ENCODE peak calls at places on chromosomes 12 and 14, in nine cellular contexts. One of them, this sample, is unnamed.

GRCh38 chr14:34331728-34332623 is 130.1 kb downstream of the SPTSSA start:
- DNase-seq in BE2C: peak; percentile 80
- DNase-seq in esophagus squamous epithelium: no peak
- DNase-seq in prostate gland: peak; percentile 84
- DNase-seq in cardiac muscle cell: peak; percentile 78
- DNase-seq in stomach: peak; percentile 72
- DNase-seq in Caco-2: peak; percentile 73
- DNase-seq in IMR-90: peak; percentile 62
- DNase-seq in SK-N-SH: peak; percentile 68
- DNase-seq in this sample: peak; percentile 79

GRCh38 chr12:85805654-85806053 is 30.6 kb downstream of the RASSF9 start:
- DNase-seq in BE2C: no peak
- DNase-seq in esophagus squamous epithelium: no peak
- DNase-seq in prostate gland: no peak
- DNase-seq in cardiac muscle cell: no peak
- DNase-seq in stomach: no peak
- DNase-seq in Caco-2: no peak
- DNase-seq in IMR-90: no peak
- DNase-seq in SK-N-SH: no peak
- DNase-seq in this sample: no peak

GRCh38 chr12:4151362-4152121 is 122.0 kb upstream of the CCND2 start:
- DNase-seq in BE2C: no peak
- DNase-seq in esophagus squamous epithelium: no peak
- DNase-seq in prostate gland: no peak
- DNase-seq in cardiac muscle cell: no peak
- DNase-seq in stomach: no peak
- DNase-seq in Caco-2: no peak
- DNase-seq in IMR-90: no peak
- DNase-seq in SK-N-SH: no peak
- DNase-seq in this sample: no peak

GRCh38 chr14:77240336-77240915 is 30.6 kb downstream of the NGB start:
- DNase-seq in BE2C: no peak
- DNase-seq in esophagus squamous epithelium: no peak
- DNase-seq in prostate gland: no peak
- DNase-seq in cardiac muscle cell: no peak
- DNase-seq in stomach: no peak
- DNase-seq in Caco-2: no peak
- DNase-seq in IMR-90: no peak
- DNase-seq in SK-N-SH: no peak
- DNase-seq in this sample: no peak

GRCh38 chr12:128753438-128753837 is 70.3 kb downstream of the SLC15A4 start:
- DNase-seq in BE2C: no peak
- DNase-seq in esophagus squamous epithelium: no peak
- DNase-seq in prostate gland: no peak
- DNase-seq in cardiac muscle cell: peak; percentile 12
- DNase-seq in stomach: no peak
- DNase-seq in Caco-2: no peak
- DNase-seq in IMR-90: no peak
- DNase-seq in SK-N-SH: no peak
- DNase-seq in this sample: no peak

GRCh38 chr12:91577586-91578539 is 395.2 kb upstream of the DCN start:
- DNase-seq in BE2C: no peak
- DNase-seq in esophagus squamous epithelium: no peak
- DNase-seq in prostate gland: no peak
- DNase-seq in cardiac muscle cell: peak; percentile 35
- DNase-seq in stomach: no peak
- DNase-seq in Caco-2: no peak
- DNase-seq in IMR-90: peak; percentile 35
- DNase-seq in SK-N-SH: peak; percentile 16
- DNase-seq in this sample: peak; percentile 12

GRCh38 chr12:116210131-116210530 is 67.4 kb downstream of the MED13L start:
- DNase-seq in BE2C: no peak
- DNase-seq in esophagus squamous epithelium: no peak
- DNase-seq in prostate gland: no peak
- DNase-seq in cardiac muscle cell: no peak
- DNase-seq in stomach: no peak
- DNase-seq in Caco-2: no peak
- DNase-seq in IMR-90: peak; percentile 42
- DNase-seq in SK-N-SH: no peak
- DNase-seq in this sample: no peak

GRCh38 chr12:19423531-19423930 is 15.8 kb upstream of the AEBP2 start:
- DNase-seq in BE2C: no peak
- DNase-seq in esophagus squamous epithelium: no peak
- DNase-seq in prostate gland: no peak
- DNase-seq in cardiac muscle cell: no peak
- DNase-seq in stomach: no peak
- DNase-seq in Caco-2: no peak
- DNase-seq in IMR-90: no peak
- DNase-seq in SK-N-SH: no peak
- DNase-seq in this sample: no peak

GRCh38 chr12:104699489-104700194 is 242.9 kb downstream of the CHST11 start:
- DNase-seq in BE2C: no peak
- DNase-seq in esophagus squamous epithelium: no peak
- DNase-seq in prostate gland: no peak
- DNase-seq in cardiac muscle cell: no peak
- DNase-seq in stomach: no peak
- DNase-seq in Caco-2: no peak
- DNase-seq in IMR-90: peak; percentile 13
- DNase-seq in SK-N-SH: no peak
- DNase-seq in this sample: no peak

GRCh38 chr12:34218193-34219045 is 196.1 kb downstream of the ALG10 start:
- DNase-seq in BE2C: peak; percentile 69
- DNase-seq in esophagus squamous epithelium: no peak
- DNase-seq in prostate gland: peak; percentile 63
- DNase-seq in cardiac muscle cell: no peak
- DNase-seq in stomach: peak; percentile 67
- DNase-seq in Caco-2: peak; percentile 74
- DNase-seq in IMR-90: peak; percentile 34
- DNase-seq in SK-N-SH: peak; percentile 77
- DNase-seq in this sample: peak; percentile 51

GRCh38 chr14:22976620-22977433 is 5.5 kb downstream of the AJUBA start:
- DNase-seq in BE2C: no peak
- DNase-seq in esophagus squamous epithelium: no peak
- DNase-seq in prostate gland: no peak
- DNase-seq in cardiac muscle cell: peak; percentile 36
- DNase-seq in stomach: peak; percentile 48
- DNase-seq in Caco-2: peak; percentile 86
- DNase-seq in IMR-90: peak; percentile 63
- DNase-seq in SK-N-SH: no peak
- DNase-seq in this sample: peak; percentile 80

GRCh38 chr12:55642275-55643068 is 5.8 kb downstream of the OR10P1 start:
- DNase-seq in BE2C: no peak
- DNase-seq in esophagus squamous epithelium: no peak
- DNase-seq in prostate gland: no peak
- DNase-seq in cardiac muscle cell: no peak
- DNase-seq in stomach: no peak
- DNase-seq in Caco-2: no peak
- DNase-seq in IMR-90: no peak
- DNase-seq in SK-N-SH: no peak
- DNase-seq in this sample: no peak

GRCh38 chr12:13293086-13293485 is 96.6 kb downstream of the EMP1 start:
- DNase-seq in BE2C: no peak
- DNase-seq in esophagus squamous epithelium: no peak
- DNase-seq in prostate gland: no peak
- DNase-seq in cardiac muscle cell: peak; percentile 16
- DNase-seq in stomach: no peak
- DNase-seq in Caco-2: no peak
- DNase-seq in IMR-90: peak; percentile 6
- DNase-seq in SK-N-SH: no peak
- DNase-seq in this sample: no peak

GRCh38 chr12:49334226-49334625 is 2.8 kb downstream of the C1QL4 start:
- DNase-seq in BE2C: no peak
- DNase-seq in esophagus squamous epithelium: no peak
- DNase-seq in prostate gland: no peak
- DNase-seq in cardiac muscle cell: no peak
- DNase-seq in stomach: peak; percentile 4
- DNase-seq in Caco-2: no peak
- DNase-seq in IMR-90: no peak
- DNase-seq in SK-N-SH: no peak
- DNase-seq in this sample: no peak
- H3K27me3 ChIP-seq in BE2C: peaks cover 3% of the 10 kb centered on the region
- H3K27me3 ChIP-seq in esophagus squamous epithelium: peaks cover 13% of the 10 kb centered on the region
- H3K27me3 ChIP-seq in prostate gland: peaks cover 12% of the 10 kb centered on the region
- H3K27me3 ChIP-seq in cardiac muscle cell: peaks cover 81% of the 10 kb centered on the region
- H3K27me3 ChIP-seq in stomach: peaks cover 12% of the 10 kb centered on the region
- H3K27me3 ChIP-seq in Caco-2: no peaks in the 10 kb centered on the region
- H3K27me3 ChIP-seq in IMR-90: peaks cover 47% of the 10 kb centered on the region
- H3K27me3 ChIP-seq in SK-N-SH: no peaks in the 10 kb centered on the region
- H3K27me3 ChIP-seq in this sample: peaks cover 49% of the 10 kb centered on the region

DNA sequence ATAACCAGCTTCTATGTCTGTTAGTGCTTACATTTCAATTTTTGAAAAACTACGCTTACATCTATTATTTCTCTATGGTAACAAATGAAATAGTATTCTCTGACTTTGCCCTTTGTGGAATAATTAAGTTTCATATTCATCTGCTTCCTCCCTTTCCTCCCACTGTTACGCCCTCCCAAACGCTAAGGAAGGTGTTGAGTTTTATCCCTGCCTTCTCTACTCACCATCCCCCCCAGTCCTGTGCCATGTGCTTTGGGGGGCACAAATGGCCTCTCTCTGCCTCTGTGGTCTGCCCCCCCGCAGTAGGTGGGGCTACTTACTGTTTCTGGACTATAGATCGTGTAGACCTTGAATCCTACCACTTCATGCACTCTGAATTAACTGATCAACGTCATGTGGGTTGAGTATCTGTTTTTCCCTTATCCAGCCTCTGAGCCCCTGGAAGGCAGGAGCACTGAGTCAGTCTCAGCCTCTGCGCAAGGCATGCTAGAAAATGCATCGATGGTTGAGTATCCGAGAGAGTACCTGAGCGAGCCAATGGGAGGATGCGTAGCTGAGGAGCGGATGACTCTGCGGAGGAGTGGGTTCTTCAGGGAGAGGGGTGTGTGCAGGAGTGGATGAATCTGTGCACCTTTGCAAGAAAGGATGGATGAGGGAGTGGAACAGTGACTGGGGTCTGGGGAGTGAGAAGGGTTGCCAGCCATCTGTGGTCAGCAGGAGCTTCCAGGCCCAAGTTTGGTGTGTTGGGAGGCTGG is 114.5 kb upstream of the RTL1 start:
- DNase-seq in BE2C: no peak
- DNase-seq in esophagus squamous epithelium: no peak
- DNase-seq in prostate gland: no peak
- DNase-seq in cardiac muscle cell: no peak
- DNase-seq in stomach: peak; percentile 4
- DNase-seq in Caco-2: no peak
- DNase-seq in IMR-90: no peak
- DNase-seq in SK-N-SH: no peak
- DNase-seq in this sample: no peak
- TF ChIP-seq CTCF in BE2C: no peak
- TF ChIP-seq CTCF in esophagus squamous epithelium: no peak
- TF ChIP-seq CTCF in prostate gland: no peak
- TF ChIP-seq CTCF in cardiac muscle cell: no peak
- TF ChIP-seq CTCF in stomach: no peak
- TF ChIP-seq CTCF in Caco-2: no peak
- TF ChIP-seq CTCF in IMR-90: no peak
- TF ChIP-seq CTCF in SK-N-SH: no peak
- TF ChIP-seq CTCF in this sample: no peak

DNA sequence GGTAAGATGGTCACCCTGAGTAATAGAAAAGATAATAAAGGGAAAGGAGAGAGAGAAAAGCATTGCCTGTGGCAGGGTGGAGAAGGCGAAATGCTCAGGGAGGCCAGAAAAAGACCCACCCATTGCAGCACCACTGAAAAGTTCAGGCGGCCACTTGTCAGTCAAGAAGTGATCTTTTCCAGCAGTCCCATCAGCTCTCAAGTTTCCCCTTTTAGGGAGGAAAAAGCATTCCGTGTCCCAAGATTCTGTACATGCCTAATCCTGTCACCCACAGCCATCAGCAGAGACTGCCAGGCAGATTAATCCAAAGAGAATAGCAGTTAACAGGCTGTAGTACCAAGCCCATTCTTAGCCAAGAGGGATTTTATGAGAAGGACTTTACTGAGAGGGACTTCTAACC is 11.9 kb downstream of the SLC38A1 start:
- DNase-seq in BE2C: no peak
- DNase-seq in esophagus squamous epithelium: no peak
- DNase-seq in prostate gland: no peak
- DNase-seq in cardiac muscle cell: peak; percentile 29
- DNase-seq in stomach: no peak
- DNase-seq in Caco-2: no peak
- DNase-seq in IMR-90: no peak
- DNase-seq in SK-N-SH: no peak
- DNase-seq in this sample: no peak
- H3K27me3 ChIP-seq in BE2C: no peaks in the 10 kb centered on the region
- H3K27me3 ChIP-seq in esophagus squamous epithelium: no peaks in the 10 kb centered on the region
- H3K27me3 ChIP-seq in prostate gland: no peaks in the 10 kb centered on the region
- H3K27me3 ChIP-seq in cardiac muscle cell: no peaks in the 10 kb centered on the region
- H3K27me3 ChIP-seq in stomach: no peaks in the 10 kb centered on the region
- H3K27me3 ChIP-seq in Caco-2: no peaks in the 10 kb centered on the region
- H3K27me3 ChIP-seq in IMR-90: no peaks in the 10 kb centered on the region
- H3K27me3 ChIP-seq in SK-N-SH: no peaks in the 10 kb centered on the region
- H3K27me3 ChIP-seq in this sample: no peaks in the 10 kb centered on the region

GRCh38 chr14:102805941-102806340 is 28.7 kb downstream of the TRAF3 start:
- DNase-seq in BE2C: no peak
- DNase-seq in esophagus squamous epithelium: no peak
- DNase-seq in prostate gland: no peak
- DNase-seq in cardiac muscle cell: no peak
- DNase-seq in stomach: no peak
- DNase-seq in Caco-2: no peak
- DNase-seq in IMR-90: no peak
- DNase-seq in SK-N-SH: no peak
- DNase-seq in this sample: no peak
- TF ChIP-seq CTCF in BE2C: peak; percentile 21
- TF ChIP-seq CTCF in esophagus squamous epithelium: no peak
- TF ChIP-seq CTCF in prostate gland: no peak
- TF ChIP-seq CTCF in cardiac muscle cell: no peak
- TF ChIP-seq CTCF in stomach: no peak
- TF ChIP-seq CTCF in Caco-2: no peak
- TF ChIP-seq CTCF in IMR-90: no peak
- TF ChIP-seq CTCF in SK-N-SH: no peak
- TF ChIP-seq CTCF in this sample: no peak

DNA sequence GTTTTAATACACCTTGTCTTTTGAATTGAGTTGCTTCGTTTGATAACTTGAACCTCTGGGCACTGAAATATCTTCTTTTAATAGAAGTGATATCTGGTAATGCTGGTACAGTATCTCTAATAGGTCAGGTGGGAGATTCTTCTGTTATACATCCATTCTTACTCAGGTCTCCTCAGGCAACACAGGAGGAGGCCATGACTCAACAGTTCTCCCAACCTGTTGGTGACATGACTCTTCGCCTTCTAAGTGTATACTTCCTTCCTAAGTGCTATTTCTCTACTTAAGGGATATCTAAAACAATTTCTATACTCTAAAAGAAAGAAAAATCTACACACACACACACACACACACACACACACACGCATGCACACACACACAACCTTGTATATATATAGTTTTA is 509.1 kb downstream of the PCNX1 start:
- DNase-seq in BE2C: no peak
- DNase-seq in esophagus squamous epithelium: no peak
- DNase-seq in prostate gland: no peak
- DNase-seq in cardiac muscle cell: no peak
- DNase-seq in stomach: no peak
- DNase-seq in Caco-2: no peak
- DNase-seq in IMR-90: peak; percentile 34
- DNase-seq in SK-N-SH: no peak
- DNase-seq in this sample: no peak
- H3K27me3 ChIP-seq in BE2C: no peaks in the 10 kb centered on the region
- H3K27me3 ChIP-seq in esophagus squamous epithelium: no peaks in the 10 kb centered on the region
- H3K27me3 ChIP-seq in prostate gland: no peaks in the 10 kb centered on the region
- H3K27me3 ChIP-seq in cardiac muscle cell: no peaks in the 10 kb centered on the region
- H3K27me3 ChIP-seq in stomach: no peaks in the 10 kb centered on the region
- H3K27me3 ChIP-seq in Caco-2: no peaks in the 10 kb centered on the region
- H3K27me3 ChIP-seq in IMR-90: no peaks in the 10 kb centered on the region
- H3K27me3 ChIP-seq in SK-N-SH: no peaks in the 10 kb centered on the region
- H3K27me3 ChIP-seq in this sample: no peaks in the 10 kb centered on the region

GRCh38 chr12:98379106-98379505 is 136.3 kb upstream of the TMPO start:
- DNase-seq in BE2C: no peak
- DNase-seq in esophagus squamous epithelium: no peak
- DNase-seq in prostate gland: no peak
- DNase-seq in cardiac muscle cell: no peak
- DNase-seq in stomach: no peak
- DNase-seq in Caco-2: no peak
- DNase-seq in IMR-90: no peak
- DNase-seq in SK-N-SH: no peak
- DNase-seq in this sample: no peak
- TF ChIP-seq CTCF in BE2C: no peak
- TF ChIP-seq CTCF in esophagus squamous epithelium: no peak
- TF ChIP-seq CTCF in prostate gland: no peak
- TF ChIP-seq CTCF in cardiac muscle cell: no peak
- TF ChIP-seq CTCF in stomach: no peak
- TF ChIP-seq CTCF in Caco-2: no peak
- TF ChIP-seq CTCF in IMR-90: no peak
- TF ChIP-seq CTCF in SK-N-SH: no peak
- TF ChIP-seq CTCF in this sample: no peak

This sample was measured in hepatocyte.